ENCODE peak calls at places on chromosomes 11 and 22, in four cellular contexts. J, W, V and P are unnamed samples.

GRCh38 chr11:47154738-47155570 is 21.7 kb downstream of the ARFGAP2 start:
- DNase-seq in J (no peak), V (no peak), W (no peak), P (no peak)

GRCh38 chr22:37343863-37344734 is 61.8 kb downstream of the CYTH4 start:
- DNase-seq in W (no peak), V (no peak), J (no peak), P (no peak)

GRCh38 chr11:114725623-114726022 is 47.3 kb downstream of the NXPE2 start:
- DNase-seq in V (no peak), W (no peak), J (no peak), P (no peak)

GRCh38 chr11:75400110-75400865 is 970 bp downstream of the RPS3 start:
- DNase-seq in J (no peak), V (peak), W (no peak), P (no peak)

GRCh38 chr11:131859811-131860210 is 489.4 kb downstream of the NTM start:
- DNase-seq in J (no peak), W (no peak), V (no peak), P (peak)

GRCh38 chr11:3939211-3939610 is 83.7 kb downstream of the STIM1 start:
- DNase-seq in J (no peak), V (peak), W (no peak), P (peak)

GRCh38 chr22:39530692-39531331 is 1.7 kb downstream of the RPS19BP1 start:
- DNase-seq in V (peak), J (no peak), W (no peak), P (no peak)

GRCh38 chr11:34044664-34045485 is 6.7 kb upstream of the CAPRIN1 start:
- DNase-seq in J (no peak), V (peak), W (no peak), P (peak)

GRCh38 chr11:126669416-126669815 is 313.9 kb downstream of the ST3GAL4 start:
- DNase-seq in W (no peak), J (no peak), V (peak), P (no peak)

GRCh38 chr11:126702987-126703386 is 297.6 kb downstream of the KIRREL3 start:
- DNase-seq in V (no peak), W (no peak), J (no peak), P (no peak)